ENCODE peak calls at places on chromosomes 4 and X, in seven cellular contexts. Y is GM12891, S is prostate gland, T is suprapubic skin, D is upper lobe of left lung, W is breast epithelium, K is HepG2. A is an unnamed sample.

GRCh38 chr4:100797356-100797755 is 279.5 kb upstream of the EMCN start:
- DNase-seq in Y (no peak), S (no peak), T (no peak), D (no peak), W (no peak), K (no peak), A (no peak)

GRCh38 chr4:19039816-19040215 is 1018.3 kb upstream of the LCORL start:
- DNase-seq in Y (no peak), S (no peak), T (no peak), D (no peak), W (no peak), K (no peak), A (no peak)

GRCh38 chr4:85909851-85910250 is 434.9 kb downstream of the ARHGAP24 start:
- DNase-seq in Y (no peak), S (no peak), T (no peak), D (no peak), W (no peak), K (no peak), A (no peak)

GRCh38 chr4:158538176-158538575 is 16.5 kb downstream of the RXFP1 start:
- DNase-seq in Y (no peak), S (no peak), T (no peak), D (no peak), W (no peak), K (no peak), A (no peak)

GRCh38 chr4:88138561-88138960 is 19.9 kb downstream of the ABCG2 start:
- DNase-seq in Y (no peak), S (no peak), T (no peak), D (no peak), W (no peak), K (no peak), A (no peak)

GRCh38 chrX:41118156-41118555 is 32.9 kb downstream of the USP9X start:
- DNase-seq in Y (no peak), S (no peak), T (no peak), D (no peak), W (no peak), K (no peak), A (no peak)

GRCh38 chr4:188117631-188118030 is 8.2 kb upstream of the TRIML2 start:
- DNase-seq in Y (no peak), S (no peak), T (no peak), D (no peak), W (no peak), K (no peak), A (no peak)

GRCh38 chr4:5638316-5638715 is 70.0 kb downstream of the EVC2 start:
- DNase-seq in Y (no peak), S (no peak), T (no peak), D (no peak), W (no peak), K (no peak), A (no peak)

GRCh38 chrX:38900719-38901118 is 99.5 kb downstream of the MID1IP1 start:
- DNase-seq in Y (no peak), S (no peak), T (no peak), D (no peak), W (no peak), K (no peak), A (no peak)

GRCh38 chr4:143356493-143356892 is 19.8 kb downstream of the GAB1 start:
- DNase-seq in Y (no peak), S (no peak), T (no peak), D (no peak), W (no peak), K (no peak), A (no peak)

GRCh38 chr4:111400736-111401135 is 744.5 kb upstream of the FAM241A start:
- DNase-seq in Y (no peak), S (no peak), T (no peak), D (no peak), W (no peak), K (no peak), A (no peak)

DNA sequence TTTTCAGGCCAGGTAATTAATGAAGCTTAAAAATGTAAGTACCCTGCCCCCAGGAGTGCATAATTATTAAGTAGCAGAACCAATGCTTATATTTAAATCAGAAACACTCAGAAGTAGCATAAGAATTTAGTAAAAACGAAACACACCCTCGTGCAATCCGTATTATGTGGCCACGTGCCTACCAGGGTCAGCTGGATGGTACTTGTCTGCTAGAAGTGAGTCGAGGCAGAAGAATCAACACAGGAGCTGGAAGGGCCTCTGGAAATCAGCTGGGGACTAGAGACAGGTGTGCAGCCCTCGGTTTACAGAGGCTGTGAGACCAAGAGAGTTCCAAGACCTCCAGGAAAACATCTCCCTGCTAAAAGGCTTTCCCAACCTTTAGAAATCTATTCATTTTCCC is 559 bp upstream of the FAM47E start:
- DNase-seq in Y (no peak), S (no peak), T (no peak), D (peak; percentile 56), W (no peak), K (no peak), A (no peak)
- TF ChIP-seq POLR2AphosphoS5 in Y (no peak), S (no peak), T (no peak), D (no peak), W (no peak), K (no peak), A (no peak)

GRCh38 chr4:63302078-63302477 is 1107.2 kb downstream of the TECRL start:
- DNase-seq in Y (no peak), S (no peak), T (no peak), D (no peak), W (no peak), K (no peak), A (no peak)

GRCh38 chr4:63308702-63309101 is 1100.5 kb downstream of the TECRL start:
- DNase-seq in Y (no peak), S (no peak), T (no peak), D (no peak), W (no peak), K (no peak), A (no peak)

GRCh38 chr4:63302792-63303191 is 1106.5 kb downstream of the TECRL start:
- DNase-seq in Y (no peak), S (no peak), T (no peak), D (no peak), W (no peak), K (no peak), A (no peak)
- TF ChIP-seq POLR2A in Y (no peak), S (no peak), T (no peak), D (no peak), W (no peak), K (no peak), A (no peak)

DNA sequence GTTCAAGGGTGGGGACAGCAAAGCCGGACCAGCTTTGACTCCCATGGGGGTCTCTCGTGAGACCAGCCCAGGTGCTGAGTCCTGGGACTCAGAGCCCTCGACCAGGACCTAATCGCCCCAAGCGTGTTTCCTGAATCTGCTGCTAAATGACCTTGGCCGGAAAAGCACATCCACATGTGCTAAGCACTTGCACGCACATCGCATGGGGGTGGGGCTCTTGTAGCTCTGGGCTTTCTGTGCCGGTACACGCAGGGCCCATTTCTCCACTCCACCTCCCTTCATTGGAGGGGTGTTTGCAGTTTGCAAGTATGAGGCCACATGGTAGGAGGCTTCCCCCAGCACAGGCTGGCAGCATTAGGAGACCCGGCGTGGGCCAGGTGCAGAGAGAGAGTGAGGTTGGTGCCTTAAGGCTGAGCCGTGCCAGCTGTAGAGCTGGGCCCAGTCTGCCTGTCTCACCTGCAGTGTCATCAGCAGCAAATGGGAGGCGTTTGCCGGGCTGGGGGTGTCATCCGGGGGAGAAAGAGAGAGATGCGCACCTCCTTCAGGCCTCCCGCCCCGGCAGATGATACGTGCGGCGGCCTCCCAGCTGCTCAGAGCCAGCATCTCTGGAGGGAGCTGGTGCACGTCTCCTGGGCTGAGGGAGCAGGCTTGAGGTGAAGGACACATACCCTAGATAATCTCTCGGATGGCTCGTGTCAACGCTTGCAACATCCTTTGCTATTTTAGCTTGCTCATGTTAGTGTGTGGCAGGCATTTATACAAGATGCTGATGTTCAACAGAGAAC is 45.2 kb upstream of the CLCN4 start:
- DNase-seq in Y (peak; percentile 29), S (no peak), T (no peak), D (no peak), W (no peak), K (peak; percentile 32), A (peak; percentile 75)
- TF ChIP-seq POLR2AphosphoS5 in Y (peak; percentile 56), S (no peak), T (no peak), D (no peak), W (no peak), K (no peak), A (peak; percentile 23)

GRCh38 chr4:139301143-139301820 is at the start of gene NAA15:
- DNase-seq in Y (peak; percentile 78), S (peak; percentile 96), T (peak; percentile 99), D (peak; percentile 99), W (peak; percentile 96), K (peak; percentile 96), A (peak; percentile 99)
- TF ChIP-seq POLR2A in Y (peak; percentile 69), S (peak; percentile 88), T (peak; percentile 48), D (no peak), W (peak; percentile 68), K (peak; percentile 93), A (peak; percentile 87)

GRCh38 chrX:10119399-10119990 is 37.3 kb upstream of the CLCN4 start:
- DNase-seq in Y (no peak), S (peak; percentile 48), T (peak; percentile 82), D (peak; percentile 84), W (peak; percentile 72), K (peak; percentile 64), A (peak; percentile 87)
- TF ChIP-seq POLR2AphosphoS5 in Y (peak; percentile 26), S (peak; percentile 91), T (peak; percentile 98), D (peak; percentile 73), W (peak; percentile 84), K (no peak), A (peak; percentile 90)

DNA sequence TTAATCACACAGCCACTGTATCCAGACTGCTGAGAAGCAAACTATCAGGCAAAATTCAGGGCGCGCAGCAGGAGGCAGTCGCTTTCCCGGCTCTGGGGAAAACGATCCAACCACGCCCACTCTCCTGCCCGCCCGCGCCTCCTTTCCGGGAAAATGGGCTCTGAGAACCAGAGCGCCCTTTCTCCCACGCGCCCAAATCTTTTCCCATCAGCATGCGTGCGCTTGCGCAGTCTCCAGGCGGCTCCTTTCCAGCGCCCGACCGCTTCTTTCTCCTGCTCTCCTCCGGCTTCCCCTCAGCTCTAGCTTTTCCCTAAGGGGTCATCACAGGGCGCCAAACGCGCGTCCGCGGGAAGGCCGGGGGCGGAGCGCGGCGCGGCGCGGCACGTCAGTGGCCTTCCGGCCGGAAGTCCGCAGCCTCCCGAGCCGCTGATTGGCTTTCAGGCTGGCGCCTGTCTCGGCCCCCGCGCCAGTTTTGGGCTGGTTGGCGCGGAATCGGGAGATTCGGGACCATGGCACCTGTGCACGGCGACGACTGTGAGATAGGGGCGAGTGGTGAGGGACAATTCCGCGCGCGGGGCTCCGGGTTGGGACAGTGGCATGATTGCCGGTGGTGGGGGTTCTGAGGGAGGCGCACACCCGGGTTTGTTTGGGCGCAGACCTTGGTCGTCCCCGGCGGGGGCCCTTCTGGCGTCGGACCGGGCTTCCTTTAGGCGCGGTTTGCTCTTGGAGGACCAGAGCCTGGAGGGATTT is at the start of gene POLA1:
- DNase-seq in Y (peak; percentile 70), S (peak; percentile 82), T (peak; percentile 94), D (peak; percentile 87), W (peak; percentile 89), K (peak; percentile 92), A (peak; percentile 96)
- TF ChIP-seq POLR2A in Y (no peak), S (no peak), T (no peak), D (no peak), W (no peak), K (peak; percentile 60), A (no peak)

GRCh38 chr4:25031077-25031606 is 396 bp upstream of the LGI2 start:
- DNase-seq in Y (no peak), S (no peak), T (no peak), D (no peak), W (no peak), K (no peak), A (peak; percentile 68)
- TF ChIP-seq POLR2AphosphoS5 in Y (no peak), S (no peak), T (no peak), D (no peak), W (no peak), K (no peak), A (no peak)

A was measured in sigmoid colon.